ENCODE peak calls at places on chromosomes 1 and 21, in nine cellular contexts. M, G, N, W, Y, K, L, R and H are unnamed samples.

GRCh38 chr1:6634278-6635052 is 9.8 kb downstream of the THAP3 start:
- DNase-seq in L (peak), Y (peak), W (peak), G (peak), R (no peak), N (peak), M (peak), K (peak), H (no peak)

GRCh38 chr1:183365676-183366075 is 52.5 kb downstream of the NMNAT2 start:
- DNase-seq in Y (no peak), L (no peak), R (no peak), M (no peak), W (no peak), G (no peak), K (no peak), N (no peak), H (no peak)

GRCh38 chr1:62841587-62842169 is 57.7 kb downstream of the ATG4C start:
- DNase-seq in W (no peak), G (peak), Y (peak), L (peak), N (no peak), M (peak), K (no peak), R (no peak), H (no peak)

GRCh38 chr1:221829327-221830011 is 87.6 kb upstream of the DUSP10 start:
- DNase-seq in Y (no peak), K (peak), G (no peak), W (no peak), L (peak), M (no peak), R (no peak), N (no peak), H (no peak)

GRCh38 chr1:118945460-118945859 is 42.7 kb downstream of the TBX15 start:
- DNase-seq in Y (peak), R (no peak), K (no peak), W (no peak), L (no peak), G (no peak), M (no peak), N (no peak), H (no peak)

GRCh38 chr1:38541223-38541622 is 318.3 kb downstream of the RRAGC start:
- DNase-seq in L (no peak), M (no peak), W (no peak), R (no peak), N (no peak), K (no peak), G (no peak), Y (no peak), H (no peak)

GRCh38 chr1:151815716-151816327 is 10.6 kb upstream of the LINGO4 start:
- DNase-seq in W (no peak), M (no peak), L (no peak), Y (no peak), G (no peak), R (no peak), K (no peak), N (peak), H (no peak)

GRCh38 chr1:227733309-227733705 is 1.8 kb downstream of the JMJD4 start:
- DNase-seq in Y (no peak), M (no peak), N (no peak), K (no peak), R (no peak), L (no peak), G (no peak), W (no peak), H (no peak)

GRCh38 chr1:150235436-150235851 is 468 bp downstream of the ANP32E start:
- DNase-seq in Y (peak), M (no peak), L (no peak), K (peak), G (no peak), W (no peak), R (no peak), N (no peak), H (no peak)

GRCh38 chr1:146020058-146020738 is 1.3 kb downstream of the HJV start:
- DNase-seq in L (no peak), M (no peak), Y (no peak), K (no peak), N (no peak), G (no peak), R (no peak), W (no peak), H (no peak)

GRCh38 chr1:91006113-91006908 is 15.5 kb downstream of the ZNF644 start:
- DNase-seq in R (no peak), N (no peak), W (no peak), G (no peak), M (no peak), L (no peak), K (no peak), Y (no peak), H (no peak)

GRCh38 chr21:26007911-26008579 is 162.5 kb downstream of the APP start:
- DNase-seq in Y (no peak), M (no peak), G (no peak), L (peak), W (no peak), R (no peak), K (no peak), N (no peak), H (no peak)

GRCh38 chr1:198934901-198935301 is 296.1 kb downstream of the PTPRC start:
- DNase-seq in R (no peak), N (no peak), K (no peak), W (peak), M (no peak), L (peak), G (peak), Y (no peak), H (no peak)

GRCh38 chr1:19313961-19314882 is 2.1 kb downstream of the SLC66A1 start:
- DNase-seq in G (no peak), L (no peak), Y (no peak), W (no peak), M (no peak), K (no peak), R (no peak), N (no peak), H (no peak)

GRCh38 chr1:183100575-183100974 is 77.4 kb downstream of the LAMC1 start:
- DNase-seq in G (no peak), Y (no peak), K (no peak), R (no peak), N (no peak), W (no peak), L (no peak), M (no peak), H (no peak)

GRCh38 chr1:50422946-50423669 is at the start of gene DMRTA2:
- DNase-seq in N (no peak), R (no peak), W (no peak), G (no peak), Y (peak), K (peak), M (peak), L (peak), H (no peak)

GRCh38 chr1:9891207-9891606 is 18.9 kb downstream of the CTNNBIP1 start:
- DNase-seq in N (no peak), L (no peak), M (no peak), R (no peak), G (no peak), K (no peak), W (no peak), Y (peak), H (no peak)

GRCh38 chr1:114979278-114979891 is 50.2 kb upstream of the TSHB start:
- DNase-seq in R (peak), M (peak), N (no peak), G (peak), K (peak), Y (peak), W (peak), L (peak), H (no peak)

GRCh38 chr21:37182222-37182621 is 84.9 kb downstream of the VPS26C start:
- DNase-seq in M (no peak), Y (no peak), R (no peak), K (no peak), W (no peak), G (no peak), N (no peak), L (no peak), H (no peak)

GRCh38 chr1:17121881-17122280 is 2.6 kb upstream of the PADI2 start:
- DNase-seq in M (no peak), K (no peak), W (no peak), Y (no peak), N (no peak), L (no peak), R (no peak), G (no peak), H (no peak)

GRCh38 chr1:9476790-9477463 is 62.3 kb upstream of the SLC25A33 start:
- DNase-seq in G (no peak), K (no peak), N (no peak), Y (no peak), L (no peak), R (no peak), M (no peak), W (peak), H (peak)

GRCh38 chr1:71311396-71311795 is 230.6 kb upstream of the ZRANB2 start:
- DNase-seq in G (no peak), K (no peak), N (no peak), M (no peak), Y (no peak), R (no peak), W (no peak), L (peak), H (no peak)

GRCh38 chr1:247639381-247639981 is 34.1 kb downstream of the OR2G3 start:
- DNase-seq in K (no peak), L (peak), Y (peak), R (peak), W (no peak), G (peak), M (peak), N (peak), H (no peak)

GRCh38 chr1:154863702-154864174 is 6.3 kb downstream of the KCNN3 start:
- DNase-seq in R (no peak), W (peak), K (peak), L (peak), M (no peak), Y (peak), N (no peak), G (no peak), H (no peak)

GRCh38 chr1:150567717-150568561 is 11.5 kb downstream of the MCL1 start:
- DNase-seq in K (peak), Y (peak), L (peak), W (peak), N (peak), R (peak), M (peak), G (peak), H (no peak)

GRCh38 chr1:7230896-7231210 is 445.6 kb downstream of the CAMTA1 start:
- DNase-seq in L (no peak), Y (no peak), K (no peak), R (no peak), N (no peak), G (no peak), M (no peak), W (no peak), H (no peak)

GRCh38 chr21:36800734-36801133 is 101.8 kb downstream of the SIM2 start:
- DNase-seq in N (no peak), K (no peak), W (no peak), M (no peak), Y (no peak), G (no peak), R (no peak), L (no peak), H (no peak)

GRCh38 chr1:186799689-186800054 is 29.1 kb upstream of the PLA2G4A start:
- DNase-seq in N (no peak), M (no peak), L (no peak), W (no peak), K (no peak), R (no peak), Y (no peak), G (no peak), H (no peak)

GRCh38 chr1:7536891-7537591 is 234.1 kb upstream of the VAMP3 start:
- DNase-seq in L (no peak), W (no peak), M (no peak), N (no peak), R (no peak), G (no peak), Y (no peak), K (no peak), H (no peak)

GRCh38 chr1:154767315-154768240 is 102.5 kb downstream of the KCNN3 start:
- DNase-seq in R (no peak), M (peak), W (no peak), K (no peak), Y (no peak), N (peak), G (no peak), L (peak), H (no peak)

GRCh38 chr1:156676450-156676819 is 772 bp downstream of the NES start:
- DNase-seq in R (no peak), N (no peak), Y (no peak), M (no peak), W (no peak), L (peak), K (no peak), G (no peak), H (no peak)

GRCh38 chr1:152515454-152515823 is 1.2 kb downstream of the CRCT1 start:
- DNase-seq in M (no peak), R (no peak), Y (no peak), G (no peak), N (no peak), K (no peak), L (peak), W (no peak), H (no peak)

GRCh38 chr1:152461544-152461943 is 47.5 kb upstream of the CRNN start:
- DNase-seq in G (peak), M (peak), R (no peak), N (no peak), K (peak), Y (peak), L (peak), W (peak), H (no peak)

GRCh38 chr1:84653130-84653680 is 37.1 kb downstream of the SSX2IP start:
- DNase-seq in W (no peak), R (no peak), M (no peak), L (no peak), G (no peak), N (no peak), K (no peak), Y (no peak), H (no peak)

GRCh38 chr1:230909974-230910754 is 41.8 kb upstream of the C1orf198 start:
- DNase-seq in R (no peak), L (no peak), W (no peak), Y (no peak), G (no peak), M (peak), N (no peak), K (no peak), H (no peak)
- H3K27ac ChIP-seq in R (no peak), L (no peak), W (no peak), Y (no peak), G (no peak), M (peak), N (no peak), K (no peak), H (no peak)

GRCh38 chr1:47696911-47697441 is 259.1 kb downstream of the FOXD2 start:
- DNase-seq in L (no peak), K (peak), R (no peak), W (peak), Y (no peak), N (peak), G (no peak), M (no peak), H (no peak)
- H3K27ac ChIP-seq in L (peak), K (no peak), R (no peak), W (peak), Y (peak), N (no peak), G (no peak), M (no peak), H (no peak)

GRCh38 chr1:54324031-54324654 is 82.1 kb downstream of the SSBP3 start:
- DNase-seq in N (no peak), L (peak), W (no peak), M (peak), G (no peak), K (no peak), R (no peak), Y (peak), H (peak)
- H3K27ac ChIP-seq in N (peak), L (peak), W (no peak), M (peak), G (no peak), K (no peak), R (no peak), Y (no peak), H (peak)

GRCh38 chr1:230153655-230154296 is 86.7 kb downstream of the GALNT2 start:
- DNase-seq in K (no peak), M (peak), R (no peak), N (no peak), Y (peak), G (no peak), L (peak), W (no peak), H (no peak)
- H3K27ac ChIP-seq in K (no peak), M (peak), R (peak), N (peak), Y (no peak), G (no peak), L (peak), W (no peak), H (no peak)